ENCODE peak calls at places on chromosomes 3 and 15, in six cellular contexts. One of them, this sample, is unnamed.

GRCh38 chr15:31341501-31342195 is 15.0 kb downstream of the KLF13 start:
- DNase-seq in NCI-H1694 treated with DMSO at 0.1 percent for 48 hours: no peak
- DNase-seq in CD8-positive, alpha-beta T cell: no peak
- DNase-seq in NCI-H146: peak
- DNase-seq in GM20000: no peak
- DNase-seq in thoracic aorta: no peak
- DNase-seq in this sample: peak

GRCh38 chr3:189712906-189713483 is 81.8 kb downstream of the TP63 start:
- DNase-seq in NCI-H1694 treated with DMSO at 0.1 percent for 48 hours: no peak
- DNase-seq in CD8-positive, alpha-beta T cell: no peak
- DNase-seq in NCI-H146: peak
- DNase-seq in GM20000: no peak
- DNase-seq in thoracic aorta: no peak
- DNase-seq in this sample: no peak

GRCh38 chr3:46405301-46406079 is 1.4 kb downstream of the CCR5AS start:
- DNase-seq in NCI-H1694 treated with DMSO at 0.1 percent for 48 hours: no peak
- DNase-seq in CD8-positive, alpha-beta T cell: no peak
- DNase-seq in NCI-H146: no peak
- DNase-seq in GM20000: no peak
- DNase-seq in thoracic aorta: no peak
- DNase-seq in this sample: no peak

GRCh38 chr15:55660153-55660552 is 72.0 kb upstream of the PYGO1 start:
- DNase-seq in NCI-H1694 treated with DMSO at 0.1 percent for 48 hours: no peak
- DNase-seq in CD8-positive, alpha-beta T cell: no peak
- DNase-seq in NCI-H146: no peak
- DNase-seq in GM20000: no peak
- DNase-seq in thoracic aorta: no peak
- DNase-seq in this sample: no peak

GRCh38 chr15:74122403-74123130 is 7.8 kb upstream of the ISLR2 start:
- DNase-seq in NCI-H1694 treated with DMSO at 0.1 percent for 48 hours: no peak
- DNase-seq in CD8-positive, alpha-beta T cell: no peak
- DNase-seq in NCI-H146: no peak
- DNase-seq in GM20000: peak
- DNase-seq in thoracic aorta: no peak
- DNase-seq in this sample: no peak

GRCh38 chr15:66838671-66839239 is 136.7 kb downstream of the SMAD6 start:
- DNase-seq in NCI-H1694 treated with DMSO at 0.1 percent for 48 hours: no peak
- DNase-seq in CD8-positive, alpha-beta T cell: no peak
- DNase-seq in NCI-H146: no peak
- DNase-seq in GM20000: no peak
- DNase-seq in thoracic aorta: no peak
- DNase-seq in this sample: no peak

GRCh38 chr3:166593776-166594175 is 756.6 kb upstream of the BCHE start:
- DNase-seq in NCI-H1694 treated with DMSO at 0.1 percent for 48 hours: no peak
- DNase-seq in CD8-positive, alpha-beta T cell: no peak
- DNase-seq in NCI-H146: no peak
- DNase-seq in GM20000: no peak
- DNase-seq in thoracic aorta: no peak
- DNase-seq in this sample: no peak

GRCh38 chr15:69141286-69141701 is 19.1 kb upstream of the GLCE start:
- DNase-seq in NCI-H1694 treated with DMSO at 0.1 percent for 48 hours: no peak
- DNase-seq in CD8-positive, alpha-beta T cell: no peak
- DNase-seq in NCI-H146: peak
- DNase-seq in GM20000: no peak
- DNase-seq in thoracic aorta: no peak
- DNase-seq in this sample: no peak

GRCh38 chr3:107651782-107652181 is 129.0 kb downstream of the BBX start:
- DNase-seq in NCI-H1694 treated with DMSO at 0.1 percent for 48 hours: no peak
- DNase-seq in CD8-positive, alpha-beta T cell: no peak
- DNase-seq in NCI-H146: no peak
- DNase-seq in GM20000: no peak
- DNase-seq in thoracic aorta: no peak
- DNase-seq in this sample: no peak

GRCh38 chr3:98994128-98994762 is 92.8 kb upstream of the DCBLD2 start:
- DNase-seq in NCI-H1694 treated with DMSO at 0.1 percent for 48 hours: peak
- DNase-seq in CD8-positive, alpha-beta T cell: no peak
- DNase-seq in NCI-H146: no peak
- DNase-seq in GM20000: no peak
- DNase-seq in thoracic aorta: no peak
- DNase-seq in this sample: no peak

GRCh38 chr3:122301063-122301462 is 24.0 kb upstream of the CSTA start:
- DNase-seq in NCI-H1694 treated with DMSO at 0.1 percent for 48 hours: no peak
- DNase-seq in CD8-positive, alpha-beta T cell: no peak
- DNase-seq in NCI-H146: no peak
- DNase-seq in GM20000: peak
- DNase-seq in thoracic aorta: no peak
- DNase-seq in this sample: no peak

GRCh38 chr3:192802957-192803899 is 75.9 kb upstream of the FGF12 start:
- DNase-seq in NCI-H1694 treated with DMSO at 0.1 percent for 48 hours: peak
- DNase-seq in CD8-positive, alpha-beta T cell: no peak
- DNase-seq in NCI-H146: peak
- DNase-seq in GM20000: no peak
- DNase-seq in thoracic aorta: no peak
- DNase-seq in this sample: no peak

GRCh38 chr3:123559040-123559861 is 25.6 kb downstream of the HACD2 start:
- DNase-seq in NCI-H1694 treated with DMSO at 0.1 percent for 48 hours: peak
- DNase-seq in CD8-positive, alpha-beta T cell: no peak
- DNase-seq in NCI-H146: peak
- DNase-seq in GM20000: peak
- DNase-seq in thoracic aorta: no peak
- DNase-seq in this sample: no peak

GRCh38 chr3:107581230-107581629 is 58.5 kb downstream of the BBX start:
- DNase-seq in NCI-H1694 treated with DMSO at 0.1 percent for 48 hours: no peak
- DNase-seq in CD8-positive, alpha-beta T cell: no peak
- DNase-seq in NCI-H146: no peak
- DNase-seq in GM20000: no peak
- DNase-seq in thoracic aorta: no peak
- DNase-seq in this sample: no peak

GRCh38 chr15:25693321-25694237 is 169.5 kb downstream of the ATP10A start:
- DNase-seq in NCI-H1694 treated with DMSO at 0.1 percent for 48 hours: no peak
- DNase-seq in CD8-positive, alpha-beta T cell: no peak
- DNase-seq in NCI-H146: no peak
- DNase-seq in GM20000: no peak
- DNase-seq in thoracic aorta: no peak
- DNase-seq in this sample: peak

GRCh38 chr3:195270350-195271115 is 426 bp downstream of the XXYLT1 start:
- DNase-seq in NCI-H1694 treated with DMSO at 0.1 percent for 48 hours: peak
- DNase-seq in CD8-positive, alpha-beta T cell: peak
- DNase-seq in NCI-H146: peak
- DNase-seq in GM20000: peak
- DNase-seq in thoracic aorta: no peak
- DNase-seq in this sample: no peak

GRCh38 chr3:51672083-51672475 is 1.0 kb downstream of the TEX264 start:
- DNase-seq in NCI-H1694 treated with DMSO at 0.1 percent for 48 hours: no peak
- DNase-seq in CD8-positive, alpha-beta T cell: no peak
- DNase-seq in NCI-H146: no peak
- DNase-seq in GM20000: no peak
- DNase-seq in thoracic aorta: no peak
- DNase-seq in this sample: no peak

GRCh38 chr3:37256447-37256846 is 82.1 kb upstream of the LRRFIP2 start:
- DNase-seq in NCI-H1694 treated with DMSO at 0.1 percent for 48 hours: no peak
- DNase-seq in CD8-positive, alpha-beta T cell: no peak
- DNase-seq in NCI-H146: no peak
- DNase-seq in GM20000: no peak
- DNase-seq in thoracic aorta: no peak
- DNase-seq in this sample: no peak

GRCh38 chr3:99128740-99129505 is 227.4 kb upstream of the DCBLD2 start:
- DNase-seq in NCI-H1694 treated with DMSO at 0.1 percent for 48 hours: no peak
- DNase-seq in CD8-positive, alpha-beta T cell: no peak
- DNase-seq in NCI-H146: no peak
- DNase-seq in GM20000: no peak
- DNase-seq in thoracic aorta: peak
- DNase-seq in this sample: no peak

GRCh38 chr3:110773413-110773954 is 298.1 kb upstream of the NECTIN3 start:
- DNase-seq in NCI-H1694 treated with DMSO at 0.1 percent for 48 hours: no peak
- DNase-seq in CD8-positive, alpha-beta T cell: no peak
- DNase-seq in NCI-H146: no peak
- DNase-seq in GM20000: no peak
- DNase-seq in thoracic aorta: no peak
- DNase-seq in this sample: no peak

GRCh38 chr3:72306800-72307341 is 521.9 kb upstream of the PROK2 start:
- DNase-seq in NCI-H1694 treated with DMSO at 0.1 percent for 48 hours: no peak
- DNase-seq in CD8-positive, alpha-beta T cell: no peak
- DNase-seq in NCI-H146: peak
- DNase-seq in GM20000: no peak
- DNase-seq in thoracic aorta: no peak
- DNase-seq in this sample: no peak

GRCh38 chr3:131221731-131222130 is 159.8 kb upstream of the NUDT16 start:
- DNase-seq in NCI-H1694 treated with DMSO at 0.1 percent for 48 hours: no peak
- DNase-seq in CD8-positive, alpha-beta T cell: no peak
- DNase-seq in NCI-H146: no peak
- DNase-seq in GM20000: no peak
- DNase-seq in thoracic aorta: no peak
- DNase-seq in this sample: no peak

GRCh38 chr3:9715764-9716437 is 12.3 kb downstream of the CPNE9 start:
- DNase-seq in NCI-H1694 treated with DMSO at 0.1 percent for 48 hours: no peak
- DNase-seq in CD8-positive, alpha-beta T cell: no peak
- DNase-seq in NCI-H146: no peak
- DNase-seq in GM20000: no peak
- DNase-seq in thoracic aorta: peak
- DNase-seq in this sample: peak

This sample was measured in T-cell.